ENCODE peak calls at places on chromosome 13, in four cellular contexts. C, K, W and R are unnamed samples.

GRCh38 chr13:91647361-91647970 is 249.0 kb downstream of the GPC5 start:
- DNase-seq in C (peak; percentile 27), K (no peak), W (no peak), R (peak; percentile 48)

GRCh38 chr13:23509781-23510543 is 60.2 kb upstream of the TNFRSF19 start:
- DNase-seq in C (no peak), K (no peak), W (no peak), R (no peak)

GRCh38 chr13:37868691-37869505 is 674 bp downstream of the TRPC4 start:
- DNase-seq in C (no peak), K (no peak), W (no peak), R (no peak)

GRCh38 chr13:29566864-29567263 is 28.6 kb downstream of the SLC7A1 start:
- DNase-seq in C (no peak), K (peak; percentile 40), W (no peak), R (no peak)

GRCh38 chr13:51834581-51835158 is 10.3 kb downstream of the TMEM272 start:
- DNase-seq in C (no peak), K (no peak), W (no peak), R (peak; percentile 74)

GRCh38 chr13:52414963-52415362 is 9.0 kb upstream of the THSD1 start:
- DNase-seq in C (no peak), K (no peak), W (no peak), R (no peak)

GRCh38 chr13:87676254-87677042 is 5.3 kb downstream of the SLITRK5 start:
- DNase-seq in C (no peak), K (no peak), W (no peak), R (no peak)

GRCh38 chr13:76948139-76948538 is at the start of gene ACOD1:
- DNase-seq in C (no peak), K (no peak), W (no peak), R (no peak)

GRCh38 chr13:110015253-110015652 is 228.9 kb upstream of the IRS2 start:
- DNase-seq in C (peak; percentile 75), K (peak; percentile 100), W (no peak), R (no peak)

GRCh38 chr13:95403349-95404140 is 102.3 kb upstream of the ABCC4 start:
- DNase-seq in C (no peak), K (no peak), W (no peak), R (no peak)

GRCh38 chr13:100887729-100888151 is 213.1 kb upstream of the TMTC4 start:
- DNase-seq in C (no peak), K (no peak), W (no peak), R (no peak)

GRCh38 chr13:100944791-100945345 is 270.3 kb upstream of the TMTC4 start:
- DNase-seq in C (no peak), K (no peak), W (no peak), R (no peak)

GRCh38 chr13:33543631-33544030 is 258.1 kb upstream of the STARD13 start:
- DNase-seq in C (peak; percentile 16), K (peak; percentile 60), W (no peak), R (peak; percentile 25)

GRCh38 chr13:98749501-98749900 is 3.0 kb downstream of the SLC15A1 start:
- DNase-seq in C (no peak), K (no peak), W (no peak), R (no peak)

GRCh38 chr13:28338742-28339141 is 156.2 kb downstream of the FLT1 start:
- DNase-seq in C (no peak), K (no peak), W (no peak), R (no peak)

GRCh38 chr13:80901111-80902014 is 560.4 kb upstream of the SPRY2 start:
- DNase-seq in C (no peak), K (no peak), W (no peak), R (no peak)

GRCh38 chr13:23678768-23679167 is 108.6 kb downstream of the TNFRSF19 start:
- DNase-seq in C (no peak), K (no peak), W (no peak), R (no peak)

GRCh38 chr13:30744686-30745085 is 9.3 kb downstream of the ALOX5AP start:
- DNase-seq in C (no peak), K (no peak), W (no peak), R (no peak)

GRCh38 chr13:26964278-26965057 is 203.9 kb upstream of the GPR12 start:
- DNase-seq in C (no peak), K (peak; percentile 2), W (no peak), R (peak; percentile 1)